ENCODE peak calls at places on chromosomes 13 and 19, in five cellular contexts. X is SK-N-SH, K is K562, S is HepG2, P is GM12878. N is an unnamed sample.

GRCh38 chr13:27374126-27374613 is 50.2 kb upstream of the GTF3A start:
- DNase-seq in K (no peak), X (no peak), P (no peak), S (no peak), N (no peak)

GRCh38 chr13:24348797-24349515 is 39.6 kb downstream of the C1QTNF9 start:
- DNase-seq in P (no peak), X (no peak), S (no peak), K (no peak), N (peak)

GRCh38 chr19:10328558-10329429 is 4.5 kb downstream of the RAVER1 start:
- DNase-seq in X (no peak), S (no peak), P (no peak), K (no peak), N (no peak)

GRCh38 chr19:55454787-55455243 is 6.6 kb downstream of the ISOC2 start:
- DNase-seq in S (peak), X (peak), P (no peak), K (peak), N (no peak)

GRCh38 chr19:5880604-5881078 is 10.3 kb upstream of the FUT5 start:
- DNase-seq in X (no peak), K (no peak), P (no peak), S (peak), N (no peak)

GRCh38 chr13:49584771-49585182 is 581 bp downstream of the RCBTB1 start:
- DNase-seq in P (no peak), S (no peak), X (no peak), K (no peak), N (no peak)

GRCh38 chr13:49443327-49443688 is 556 bp downstream of the CAB39L start:
- DNase-seq in X (peak), P (no peak), K (no peak), S (peak), N (no peak)

GRCh38 chr19:49315111-49315510 is 9.9 kb downstream of the SLC6A16 start:
- DNase-seq in P (no peak), K (no peak), S (no peak), X (no peak), N (no peak)

GRCh38 chr13:29479716-29480492 is 115.6 kb downstream of the SLC7A1 start:
- DNase-seq in P (no peak), S (no peak), K (no peak), X (no peak), N (no peak)

GRCh38 chr13:34179481-34179880 is 361.5 kb downstream of the RFC3 start:
- DNase-seq in P (no peak), S (no peak), K (no peak), X (no peak), N (no peak)

GRCh38 chr13:112510002-112510780 is 77.8 kb downstream of the TUBGCP3 start:
- DNase-seq in S (peak), X (peak), K (peak), P (no peak), N (peak)

GRCh38 chr19:41263042-41263849 is 926 bp upstream of the HNRNPUL1 start:
- DNase-seq in P (peak), K (peak), S (peak), X (peak), N (no peak)

DNA sequence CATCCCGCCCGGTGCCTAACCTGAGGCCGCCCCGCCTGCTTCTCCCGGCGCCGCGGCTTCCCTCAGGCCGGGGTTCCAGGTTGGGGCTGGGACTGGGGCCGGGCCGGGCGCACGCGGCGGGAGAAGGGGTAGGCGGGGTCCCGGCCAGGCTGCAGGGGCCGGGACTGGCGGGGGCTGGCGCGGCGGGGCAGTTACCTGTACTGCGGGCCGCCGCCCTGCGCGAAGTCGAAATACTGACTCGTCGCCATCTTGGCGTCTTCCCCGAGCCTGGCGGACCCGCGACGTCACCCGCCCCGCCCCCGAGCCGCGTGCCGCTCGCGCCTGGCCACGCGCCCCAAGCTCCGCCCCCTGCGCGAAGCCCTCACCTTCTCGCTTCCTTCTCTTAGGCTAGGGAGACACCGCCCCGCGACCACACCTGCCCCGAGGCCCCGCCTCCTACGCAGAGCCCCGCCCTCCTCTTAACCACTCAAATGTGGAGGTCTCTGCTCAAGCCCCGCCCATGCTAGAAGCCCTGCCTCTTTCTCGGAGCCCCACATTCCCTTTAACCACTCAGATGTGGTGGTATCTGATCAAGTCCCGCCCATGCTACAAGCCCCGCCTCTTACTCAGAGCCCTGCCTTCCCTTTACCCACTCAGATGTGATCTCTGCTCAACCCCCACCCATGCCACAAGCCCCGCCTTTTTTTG is at the start of gene ZFR2:
- DNase-seq in X (peak), K (peak), S (no peak), P (no peak), N (peak)
- TF ChIP-seq ZBTB33 in X (no peak), K (peak), S (no peak), P (no peak), N (no peak)

DNA sequence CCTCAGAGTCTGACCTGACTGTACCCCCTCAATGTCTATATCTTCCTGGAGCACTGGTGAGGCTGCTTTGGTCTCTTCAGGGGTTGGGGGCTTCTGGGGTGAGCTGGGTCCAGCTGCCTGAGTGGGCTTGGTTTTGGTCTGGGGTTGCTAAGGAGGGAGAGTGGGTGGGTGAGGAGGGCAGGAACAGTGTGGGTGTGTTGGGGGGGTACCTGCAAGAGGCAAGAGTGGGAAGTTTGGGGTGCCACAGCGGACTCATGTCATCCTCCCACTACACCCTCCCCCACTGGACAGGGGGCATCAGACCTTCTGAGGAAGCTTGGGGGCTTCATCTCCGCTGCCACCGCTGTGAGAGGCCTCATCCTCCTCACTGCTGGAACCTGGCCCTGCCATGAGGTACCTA is 13.6 kb downstream of the ZNF575 start:
- DNase-seq in K (no peak), S (no peak), X (no peak), P (no peak), N (no peak)
- TF ChIP-seq ZBTB33 in K (no peak), S (no peak), X (no peak), P (no peak), N (no peak)

GRCh38 chr13:97945342-97945741 is 8.1 kb upstream of the IPO5 start:
- DNase-seq in X (no peak), P (no peak), K (no peak), S (no peak), N (no peak)

GRCh38 chr13:97945792-97946419 is 7.6 kb upstream of the IPO5 start:
- DNase-seq in K (no peak), P (no peak), S (no peak), X (no peak), N (no peak)

GRCh38 chr13:97951376-97951775 is 2.1 kb upstream of the IPO5 start:
- DNase-seq in P (no peak), K (no peak), S (no peak), X (no peak), N (no peak)

GRCh38 chr13:97946951-97947588 is 6.4 kb upstream of the IPO5 start:
- DNase-seq in S (no peak), P (no peak), X (no peak), K (no peak), N (no peak)

GRCh38 chr13:97948041-97948440 is 5.4 kb upstream of the IPO5 start:
- DNase-seq in K (no peak), X (no peak), S (no peak), P (no peak), N (no peak)
- TF ChIP-seq ZBTB33 in K (no peak), X (no peak), S (no peak), P (no peak), N (no peak)

DNA sequence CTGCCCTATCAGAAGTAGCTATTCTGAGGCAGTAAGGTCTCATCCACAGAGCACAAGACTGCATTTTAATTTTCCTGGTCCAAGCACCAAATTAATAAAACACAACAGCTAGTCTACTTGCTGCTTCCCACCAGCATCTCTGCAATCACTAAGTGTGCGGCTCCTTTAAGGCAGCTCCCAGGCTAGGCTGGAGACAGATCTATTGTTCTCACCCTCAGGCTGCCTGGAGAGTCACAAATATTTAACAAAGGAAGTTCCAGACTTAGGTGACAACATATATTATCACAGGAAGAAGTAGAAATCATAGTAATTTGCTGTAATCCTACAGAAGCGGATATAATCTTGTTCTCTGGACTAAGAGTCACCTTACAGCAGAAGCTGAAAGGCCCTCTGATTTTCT is 2.2 kb upstream of the EID2 start:
- DNase-seq in K (no peak), X (no peak), P (no peak), S (no peak), N (no peak)
- TF ChIP-seq ZBTB33 in K (no peak), X (no peak), P (no peak), S (no peak), N (no peak)